ENCODE peak calls at places on chromosomes 3 and 15, in six cellular contexts. Q is GM23248, S is neuronal stem cell, D is A549, M is neural progenitor cell, Z is Peyer's patch. J is an unnamed sample. For H3K4me1, the result is how much of the 10 kb centered on the place peaks cover.

GRCh38 chr3:155065537-155065936 is 14.6 kb upstream of the MME start:
- DNase-seq in Q (peak), S (no peak), D (no peak), M (no peak), Z (no peak), J (no peak)

GRCh38 chr3:119819806-119820205 is 37.9 kb downstream of the NR1I2 start:
- DNase-seq in Q (peak), S (no peak), D (no peak), M (no peak), Z (no peak), J (no peak)

GRCh38 chr3:116161570-116162290 is 283.6 kb downstream of the LSAMP start:
- DNase-seq in Q (no peak), S (no peak), D (no peak), M (no peak), Z (no peak), J (no peak)

GRCh38 chr3:128075516-128076464 is 23.6 kb downstream of the SEC61A1 start:
- DNase-seq in Q (peak), S (peak), D (peak), M (peak), Z (peak), J (peak)

GRCh38 chr3:99920530-99921376 is 103.1 kb downstream of the CMSS1 start:
- DNase-seq in Q (peak), S (no peak), D (no peak), M (peak), Z (peak), J (peak)

GRCh38 chr3:63655519-63655918 is 3.0 kb downstream of the SNTN start:
- DNase-seq in Q (peak), S (no peak), D (no peak), M (no peak), Z (no peak), J (no peak)

GRCh38 chr3:8622873-8623725 is 21.5 kb downstream of the SSUH2 start:
- DNase-seq in Q (peak), S (peak), D (peak), M (peak), Z (peak), J (peak)

GRCh38 chr3:48776854-48777253 is 59.8 kb upstream of the IP6K2 start:
- DNase-seq in Q (no peak), S (no peak), D (no peak), M (no peak), Z (no peak), J (no peak)

GRCh38 chr3:72127843-72128242 is 342.9 kb upstream of the PROK2 start:
- DNase-seq in Q (peak), S (no peak), D (no peak), M (no peak), Z (no peak), J (no peak)

GRCh38 chr15:50181983-50182232 is at the start of gene SLC27A2:
- DNase-seq in Q (no peak), S (peak), D (peak), M (peak), Z (peak), J (peak)

GRCh38 chr3:8421267-8421666 is 80.4 kb upstream of the LMCD1 start:
- DNase-seq in Q (peak), S (no peak), D (no peak), M (no peak), Z (no peak), J (no peak)

GRCh38 chr3:141797819-141798405 is 34.7 kb downstream of the GRK7 start:
- DNase-seq in Q (no peak), S (no peak), D (no peak), M (no peak), Z (no peak), J (no peak)
- H3K4me3 ChIP-seq in Q (peak), S (no peak), D (no peak), M (peak), Z (peak), J (peak)

DNA sequence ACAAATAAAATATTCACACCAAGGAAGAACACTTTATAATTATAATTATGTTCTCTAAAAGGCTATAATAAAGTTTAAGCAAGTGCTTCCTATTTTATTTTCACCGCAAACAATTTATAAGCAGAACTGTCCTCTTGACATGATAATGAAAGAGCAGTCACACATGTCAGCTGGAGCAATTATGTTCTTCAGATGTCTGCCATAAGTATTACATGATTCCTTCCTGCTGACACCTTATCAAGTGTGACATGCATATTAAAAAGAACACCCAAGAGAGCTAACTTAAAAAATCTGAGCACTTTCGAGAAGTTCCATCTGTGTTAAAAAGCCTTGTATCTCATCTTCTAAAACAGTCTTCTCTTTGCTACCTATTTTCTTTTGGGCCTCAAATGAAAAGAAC is 249.5 kb downstream of the SQOR start:
- DNase-seq in Q (no peak), S (no peak), D (no peak), M (no peak), Z (no peak), J (no peak)
- H3K27ac ChIP-seq in Q (no peak), S (no peak), D (no peak), M (no peak), Z (no peak), J (no peak)

GRCh38 chr3:78140866-78141658 is 1101.2 kb downstream of the ROBO2 start:
- DNase-seq in Q (peak), S (no peak), D (no peak), M (no peak), Z (no peak), J (no peak)

GRCh38 chr3:78139166-78139565 is 1099.3 kb downstream of the ROBO2 start:
- DNase-seq in Q (peak), S (no peak), D (no peak), M (no peak), Z (no peak), J (no peak)

GRCh38 chr3:78140274-78140673 is 1100.4 kb downstream of the ROBO2 start:
- DNase-seq in Q (no peak), S (no peak), D (no peak), M (no peak), Z (no peak), J (no peak)

GRCh38 chr3:78143000-78143399 is 1103.1 kb downstream of the ROBO2 start:
- DNase-seq in Q (no peak), S (no peak), D (no peak), M (no peak), Z (no peak), J (no peak)
- H3K4me1 ChIP-seq in Q (under half), S (under half), D (under half), M (under half), Z (under half), J (under half)

GRCh38 chr15:28107894-28108255 is 8.8 kb upstream of the OCA2 start:
- DNase-seq in Q (no peak), S (no peak), D (no peak), M (no peak), Z (no peak), J (no peak)
- H3K4me3 ChIP-seq in Q (no peak), S (no peak), D (no peak), M (peak), Z (no peak), J (no peak)

GRCh38 chr3:172697558-172697957 is 13.3 kb downstream of the NCEH1 start:
- DNase-seq in Q (no peak), S (no peak), D (no peak), M (no peak), Z (no peak), J (no peak)
- H3K27ac ChIP-seq in Q (no peak), S (no peak), D (no peak), M (no peak), Z (no peak), J (no peak)

DNA sequence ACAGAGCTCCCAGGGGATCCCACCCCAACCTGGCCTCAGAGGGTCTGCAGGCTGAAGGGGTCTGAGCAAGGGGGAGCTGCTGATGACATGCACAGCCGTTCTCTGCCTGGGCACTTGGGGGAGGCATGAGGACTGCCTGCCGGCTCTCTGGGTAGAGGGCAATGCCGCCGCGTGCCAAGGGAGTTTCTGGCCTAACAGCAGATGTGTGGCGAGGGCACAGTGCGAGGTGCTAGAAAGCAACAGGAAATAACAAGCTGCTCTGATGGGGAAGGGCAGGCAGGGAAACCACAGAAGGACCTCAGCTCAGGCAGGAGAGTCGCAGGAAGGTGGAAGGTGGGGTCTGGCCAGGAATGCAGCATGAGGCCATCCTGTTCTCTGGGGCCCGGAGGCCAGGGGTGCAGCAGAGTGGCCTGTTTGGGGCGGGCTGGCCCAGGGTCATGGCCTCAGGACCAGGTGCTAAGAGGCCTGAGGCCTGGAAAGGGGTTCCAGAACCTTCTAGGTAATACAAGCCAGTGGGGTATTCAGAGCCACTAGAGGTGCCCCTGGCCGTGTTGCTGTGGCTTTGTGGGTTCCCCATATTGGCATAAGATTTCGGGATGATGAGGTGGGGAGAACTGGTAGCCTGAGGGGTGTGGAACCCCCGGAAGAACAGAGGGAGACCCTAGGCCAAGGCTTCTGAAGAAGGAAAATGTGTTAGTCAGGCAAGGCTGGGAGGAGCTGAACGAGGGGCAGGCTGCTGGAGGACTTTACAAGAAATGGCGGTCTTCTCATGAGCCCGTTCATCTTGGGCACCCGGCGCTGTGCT is 41.2 kb downstream of the RGMA start:
- DNase-seq in Q (no peak), S (no peak), D (no peak), M (no peak), Z (no peak), J (no peak)
- H3K4me1 ChIP-seq in Q (under half), S (under half), D (under half), M (under half), Z (under half), J (under half)